ENCODE peak calls at places on chromosomes 2 and 18, in six cellular contexts. N is endothelial cell of umbilical vein, E is heart right ventricle, U is ascending aorta, C is transverse colon, Q is BE2C. T is an unnamed sample.

GRCh38 chr2:77807531-77808215 is 285.5 kb upstream of the LRRTM4 start:
- DNase-seq in E (no peak), U (no peak), Q (no peak), C (no peak), N (no peak), T (no peak)

GRCh38 chr2:39107156-39107555 is 13.7 kb downstream of the SOS1 start:
- DNase-seq in C (no peak), Q (peak; percentile 77), U (no peak), E (no peak), N (no peak), T (no peak)

GRCh38 chr2:28357055-28357454 is 35.6 kb upstream of the FOSL2 start:
- DNase-seq in Q (no peak), N (no peak), E (no peak), U (no peak), C (no peak), T (no peak)

GRCh38 chr2:100592226-100592625 is 29.4 kb downstream of the PDCL3 start:
- DNase-seq in Q (no peak), U (no peak), N (no peak), C (no peak), E (no peak), T (no peak)

GRCh38 chr2:72129676-72130340 is 17.9 kb downstream of the CYP26B1 start:
- DNase-seq in N (no peak), C (no peak), U (peak; percentile 21), Q (no peak), E (no peak), T (peak; percentile 8)

GRCh38 chr2:217468042-217468441 is 534.8 kb downstream of the TNS1 start:
- DNase-seq in E (no peak), C (no peak), Q (no peak), N (no peak), U (no peak), T (no peak)

GRCh38 chr2:72526623-72527022 is 299.2 kb downstream of the EXOC6B start:
- DNase-seq in E (no peak), U (no peak), N (no peak), C (no peak), Q (no peak), T (no peak)

GRCh38 chr18:48649231-48649630 is 110.4 kb downstream of the CTIF start:
- DNase-seq in Q (no peak), E (no peak), C (no peak), N (no peak), U (peak; percentile 25), T (no peak)

GRCh38 chr2:70656421-70657010 is 102.9 kb upstream of the TGFA start:
- DNase-seq in Q (no peak), C (no peak), E (no peak), N (no peak), U (peak; percentile 25), T (no peak)

GRCh38 chr2:236343400-236344161 is 79.4 kb upstream of the ASB18 start:
- DNase-seq in N (peak; percentile 65), E (peak; percentile 51), Q (peak; percentile 45), U (peak; percentile 79), C (peak; percentile 47), T (peak; percentile 69)

GRCh38 chr2:18180031-18180610 is 301.7 kb downstream of the KCNS3 start:
- DNase-seq in C (no peak), E (no peak), N (no peak), Q (no peak), U (no peak), T (no peak)

GRCh38 chr2:120914839-120915521 is 179.3 kb downstream of the GLI2 start:
- DNase-seq in E (peak; percentile 84), N (peak; percentile 92), C (peak; percentile 56), Q (peak; percentile 74), U (peak; percentile 95), T (no peak)

DNA sequence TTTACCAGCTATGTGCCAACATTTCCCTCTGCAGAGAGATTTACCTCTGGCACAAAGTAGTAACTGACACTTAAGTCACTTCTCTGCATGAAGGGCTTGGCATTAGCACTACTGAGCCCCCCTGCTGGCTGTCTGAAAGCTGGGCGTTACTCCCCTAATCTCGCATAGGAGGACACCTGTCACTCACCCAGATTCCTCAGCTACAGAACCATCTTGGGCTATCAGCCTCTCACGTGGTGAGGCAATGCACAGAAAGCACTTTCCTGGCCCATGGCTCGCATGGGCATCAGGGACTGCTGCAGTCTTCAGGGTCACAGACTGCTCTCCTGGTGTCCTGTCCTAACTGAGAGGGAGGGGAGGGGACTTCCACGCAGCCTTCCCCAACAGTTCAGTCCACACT is 12.0 kb downstream of the SERPINE2 start:
- DNase-seq in E (no peak), Q (no peak), C (no peak), U (no peak), N (no peak), T (no peak)
- TF ChIP-seq CTCF in E (no peak), Q (no peak), C (no peak), U (no peak), N (no peak), T (no peak)

GRCh38 chr2:85648619-85649018 is 19.4 kb downstream of the SFTPB start:
- DNase-seq in E (no peak), U (no peak), C (no peak), N (peak; percentile 66), Q (peak; percentile 33), T (peak; percentile 42)
- TF ChIP-seq CTCF in E (peak; percentile 44), U (no peak), C (peak; percentile 20), N (peak; percentile 72), Q (peak; percentile 44), T (peak; percentile 69)

GRCh38 chr2:112493048-112493447 is 11.1 kb downstream of the TTL start:
- DNase-seq in C (no peak), U (no peak), E (no peak), N (no peak), Q (no peak), T (no peak)
- TF ChIP-seq CTCF in C (no peak), U (no peak), E (no peak), N (peak; percentile 5), Q (peak; percentile 19), T (no peak)

DNA sequence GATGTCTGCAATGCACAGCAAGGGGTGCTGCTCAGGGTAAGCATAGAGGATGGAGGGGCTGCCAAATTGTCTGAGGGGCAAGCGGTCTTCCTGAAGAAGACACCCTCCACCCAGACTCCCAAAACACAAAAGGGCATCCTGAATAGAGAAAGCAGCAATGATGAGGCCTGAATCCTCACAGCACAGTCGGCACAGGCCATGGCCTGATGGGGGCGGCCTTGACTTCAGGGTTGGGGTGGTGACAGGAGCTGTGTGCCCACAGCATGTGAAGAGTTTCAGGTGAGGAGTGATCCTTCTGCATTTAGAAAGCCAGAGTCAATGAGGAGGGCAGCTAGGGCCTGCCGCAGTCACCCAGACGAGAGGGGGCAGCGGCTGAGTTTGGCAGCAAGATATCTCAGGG is 159.4 kb downstream of the GALNT14 start:
- DNase-seq in N (no peak), C (no peak), Q (no peak), U (no peak), E (no peak), T (no peak)
- TF ChIP-seq CTCF in N (no peak), C (no peak), Q (no peak), U (no peak), E (no peak), T (no peak)